ENCODE peak calls at places on chromosomes 11 and 22, in four cellular contexts. P, G, W and X are unnamed samples.

GRCh38 chr22:46196268-46196667 is 45.9 kb downstream of the PPARA start:
- DNase-seq in P (no peak), W (no peak), G (no peak), X (no peak)

GRCh38 chr11:63804259-63804658 is 9.0 kb upstream of the SPINDOC start:
- DNase-seq in G (no peak), P (no peak), W (no peak), X (no peak)

GRCh38 chr11:8913961-8914660 is 3.1 kb downstream of the AKIP1 start:
- DNase-seq in W (no peak), G (peak), P (peak), X (peak)

GRCh38 chr11:113251281-113251680 is 63.1 kb upstream of the TTC12 start:
- DNase-seq in W (no peak), G (no peak), P (no peak), X (no peak)

GRCh38 chr11:123286761-123287160 is 91.7 kb upstream of the CLMP start:
- DNase-seq in G (no peak), W (no peak), P (no peak), X (no peak)

GRCh38 chr11:95944623-95945022 is 20.7 kb upstream of the MTMR2 start:
- DNase-seq in P (no peak), W (no peak), G (no peak), X (no peak)

GRCh38 chr11:55942785-55943392 is 6.7 kb upstream of the OR5I1 start:
- DNase-seq in P (peak), W (no peak), G (peak), X (peak)

GRCh38 chr11:96293583-96293982 is 49.4 kb downstream of the MAML2 start:
- DNase-seq in W (peak), G (no peak), P (no peak), X (no peak)

GRCh38 chr11:69971741-69972140 is 106.4 kb upstream of the ANO1 start:
- DNase-seq in P (no peak), G (no peak), W (no peak), X (no peak)

GRCh38 chr22:29700206-29700948 is 19.4 kb upstream of the CABP7 start:
- DNase-seq in W (no peak), G (no peak), P (no peak), X (no peak)

GRCh38 chr22:32661737-32662586 is 139.5 kb upstream of the TIMP3 start:
- DNase-seq in G (no peak), P (no peak), W (no peak), X (no peak)

GRCh38 chr11:14341968-14342367 is 17.0 kb downstream of the RRAS2 start:
- DNase-seq in G (no peak), P (no peak), W (no peak), X (no peak)

GRCh38 chr11:117941163-117941707 is 12.0 kb upstream of the TMPRSS13 start:
- DNase-seq in W (no peak), P (no peak), G (no peak), X (no peak)

GRCh38 chr11:105673089-105673488 is 63.2 kb downstream of the GRIA4 start:
- DNase-seq in G (peak), P (peak), W (no peak), X (peak)

GRCh38 chr11:119741369-119742262 is 12.6 kb upstream of the NECTIN1 start:
- DNase-seq in P (peak), G (peak), W (no peak), X (peak)

GRCh38 chr11:117809236-117810055 is 12.4 kb upstream of the DSCAML1 start:
- DNase-seq in G (no peak), P (peak), W (no peak), X (peak)

GRCh38 chr22:32583074-32583677 is 108.6 kb downstream of the FBXO7 start:
- DNase-seq in W (no peak), P (no peak), G (no peak), X (no peak)

GRCh38 chr22:27597703-27598444 is 203.7 kb downstream of the MN1 start:
- DNase-seq in G (no peak), W (no peak), P (peak), X (peak)

GRCh38 chr11:33389635-33390034 is 132.5 kb downstream of the HIPK3 start:
- DNase-seq in G (no peak), P (no peak), W (peak), X (no peak)

GRCh38 chr11:65424200-65425104 is 1.9 kb downstream of the NEAT1 start:
- DNase-seq in P (no peak), W (no peak), G (no peak), X (no peak)

GRCh38 chr11:133889893-133890292 is 44.6 kb upstream of the SPATA19 start:
- DNase-seq in P (no peak), G (no peak), W (no peak), X (no peak)

GRCh38 chr11:134124660-134125451 is 56.0 kb downstream of the JAM3 start:
- DNase-seq in P (no peak), G (no peak), W (no peak), X (no peak)

GRCh38 chr11:134592391-134592990 is 180.4 kb upstream of the B3GAT1 start:
- DNase-seq in P (peak), G (peak), W (no peak), X (peak)

GRCh38 chr11:99934008-99934407 is 753.1 kb upstream of the ARHGAP42 start:
- DNase-seq in G (no peak), W (no peak), P (no peak), X (no peak)

GRCh38 chr22:47570300-47570685 is 807.8 kb downstream of the TBC1D22A start:
- DNase-seq in G (no peak), W (no peak), P (no peak), X (no peak)

GRCh38 chr11:68892576-68892975 is 11.1 kb downstream of the MRPL21 start:
- DNase-seq in W (no peak), P (no peak), G (no peak), X (no peak)

GRCh38 chr22:38819387-38819940 is 24.4 kb downstream of the NPTXR start:
- DNase-seq in W (no peak), G (no peak), P (no peak), X (no peak)

GRCh38 chr22:38815844-38816243 is 21.9 kb upstream of the DNAL4 start:
- DNase-seq in W (no peak), G (no peak), P (no peak), X (no peak)

GRCh38 chr11:57116654-57117053 is 65.1 kb upstream of the LRRC55 start:
- DNase-seq in G (peak), W (no peak), P (peak), X (peak)

GRCh38 chr22:37643225-37643847 is 3.9 kb downstream of the SH3BP1 start:
- DNase-seq in W (no peak), P (peak), G (no peak), X (peak)

GRCh38 chr11:124763156-124763947 is 1.3 kb upstream of the ESAM start:
- DNase-seq in P (peak), G (peak), W (no peak), X (peak)

GRCh38 chr22:25898707-25899365 is 156.8 kb downstream of the MYO18B start:
- DNase-seq in P (peak), W (no peak), G (peak), X (peak)

GRCh38 chr22:36067237-36067558 is 38.6 kb upstream of the RBFOX2 start:
- DNase-seq in W (no peak), G (no peak), P (no peak), X (no peak)

GRCh38 chr11:134944986-134945385 is 532.9 kb upstream of the B3GAT1 start:
- DNase-seq in P (no peak), W (no peak), G (no peak), X (no peak)

GRCh38 chr11:118171274-118172062 is 5.0 kb downstream of the SCN2B start:
- DNase-seq in G (peak), P (peak), W (no peak), X (peak)

GRCh38 chr22:38724926-38725571 is 19.3 kb downstream of the GTPBP1 start:
- DNase-seq in G (peak), W (no peak), P (peak), X (peak)

GRCh38 chr11:35270342-35270741 is 131.4 kb downstream of the CD44 start:
- DNase-seq in W (no peak), G (no peak), P (no peak), X (no peak)

GRCh38 chr11:1528710-1529109 is 42.1 kb upstream of the MOB2 start:
- DNase-seq in G (no peak), P (no peak), W (no peak), X (no peak)

GRCh38 chr11:112321521-112322172 is 61.0 kb upstream of the PLET1 start:
- DNase-seq in P (no peak), W (peak), G (peak), X (no peak)

GRCh38 chr11:17546240-17546639 is 819 bp upstream of the OTOG start:
- DNase-seq in G (no peak), W (no peak), P (no peak), X (no peak)

GRCh38 chr11:17543041-17543440 is 1.2 kb downstream of the USH1C start:
- DNase-seq in G (no peak), P (no peak), W (no peak), X (no peak)

GRCh38 chr11:17543574-17544180 is 539 bp downstream of the USH1C start:
- DNase-seq in W (no peak), P (no peak), G (no peak), X (no peak)

GRCh38 chr11:17542249-17542648 is 2.0 kb downstream of the USH1C start:
- DNase-seq in G (peak), P (no peak), W (no peak), X (no peak)

GRCh38 chr11:17544181-17544622 is at the start of gene USH1C:
- DNase-seq in W (no peak), G (no peak), P (peak), X (peak)
- TF ChIP-seq FOXM1 in W (no peak), G (no peak), P (no peak), X (no peak)

GRCh38 chr22:50261615-50262459 is at the start of gene MAPK12:
- DNase-seq in W (no peak), G (no peak), P (peak), X (peak)
- TF ChIP-seq FOXK2 in W (no peak), G (no peak), P (no peak), X (no peak)

GRCh38 chr11:76625787-76626186 is 44.8 kb downstream of the LRRC32 start:
- DNase-seq in G (no peak), W (no peak), P (no peak), X (no peak)

GRCh38 chr11:76628408-76628947 is 42.1 kb downstream of the LRRC32 start:
- DNase-seq in P (no peak), G (no peak), W (no peak), X (no peak)

GRCh38 chr11:76626266-76626665 is 44.3 kb downstream of the LRRC32 start:
- DNase-seq in W (no peak), P (no peak), G (no peak), X (no peak)

GRCh38 chr11:76627541-76628082 is 42.9 kb downstream of the LRRC32 start:
- DNase-seq in G (no peak), W (no peak), P (no peak), X (no peak)

GRCh38 chr11:76626921-76627391 is 43.6 kb downstream of the LRRC32 start:
- DNase-seq in W (peak), P (no peak), G (no peak), X (no peak)
- TF ChIP-seq FOXM1 in W (peak), P (no peak), G (no peak), X (no peak)

GRCh38 chr11:18408558-18409242 is 3.4 kb upstream of the LDHC start:
- DNase-seq in G (no peak), W (no peak), P (no peak), X (no peak)
- TF ChIP-seq FOXK2 in G (no peak), W (no peak), P (no peak), X (no peak)

DNA sequence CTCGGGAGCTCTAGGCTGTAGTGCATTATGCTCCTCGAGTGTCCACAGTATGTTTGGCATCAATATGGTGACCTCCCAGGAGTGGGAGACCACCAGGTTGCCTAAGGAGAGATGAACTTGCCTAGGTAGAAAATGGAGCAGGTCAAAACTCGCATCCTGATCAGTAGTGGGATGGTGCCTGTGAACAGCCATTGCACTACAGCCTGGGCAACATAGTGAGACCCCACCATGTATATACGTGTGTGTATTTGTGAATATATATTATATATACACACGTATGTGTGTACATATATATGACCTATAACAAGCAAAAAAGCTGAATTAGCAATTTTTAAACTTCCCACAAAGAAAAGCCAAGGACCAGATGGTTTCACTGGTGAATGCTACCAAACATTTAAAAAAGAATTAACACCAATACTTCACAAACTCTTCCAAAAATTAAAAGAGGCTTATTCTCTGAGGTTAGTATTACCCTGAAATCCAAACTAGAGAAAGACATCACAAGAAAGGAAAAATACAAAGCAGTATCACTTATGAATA is 97.4 kb downstream of the RNF169 start:
- DNase-seq in G (no peak), W (no peak), P (no peak), X (no peak)
- TF ChIP-seq FOXM1 in G (no peak), W (no peak), P (no peak), X (no peak)

GRCh38 chr11:83520849-83521248 is 234.7 kb upstream of the CCDC90B start:
- DNase-seq in W (no peak), P (no peak), G (peak), X (no peak)
- TF ChIP-seq FOXK2 in W (no peak), P (no peak), G (no peak), X (no peak)